ENCODE peak calls at places on chromosomes 3 and 15, in eight cellular contexts. X is aorta; K is foreskin keratinocyte; N is Right ventricle myocardium inferior; P is HepG2; I is stimulated activated naive CD8-positive, alpha-beta T cell treated with anti-CD3 and anti-CD28 coated beads, Interleukin-15, amount 100 ng/mL, for 72 hours; E is CD8-positive, alpha-beta T cell; O is naive thymus-derived CD8-positive, alpha-beta T cell. Z is an unnamed sample.

GRCh38 chr3:15241341-15241740 is 35.3 kb downstream of the CAPN7 start:
- ATAC-seq in X (no peak), K (no peak), N (no peak), P (peak), I (no peak), E (peak), O (peak), Z (no peak)

GRCh38 chr3:128253150-128253549 is 99.9 kb downstream of the EEFSEC start:
- ATAC-seq in X (no peak), K (no peak), N (peak), P (no peak), I (no peak), E (no peak), O (no peak), Z (no peak)

GRCh38 chr3:24548278-24548677 is 53.6 kb upstream of the THRB start:
- ATAC-seq in X (no peak), K (no peak), N (no peak), P (no peak), I (no peak), E (no peak), O (no peak), Z (no peak)

GRCh38 chr15:93497256-93497655 is 408.2 kb upstream of the RGMA start:
- ATAC-seq in X (no peak), K (peak), N (no peak), P (no peak), I (no peak), E (no peak), O (no peak), Z (no peak)

GRCh38 chr15:88940110-88940675 is 27.0 kb upstream of the MFGE8 start:
- ATAC-seq in X (no peak), K (no peak), N (no peak), P (no peak), I (no peak), E (no peak), O (no peak), Z (no peak)

GRCh38 chr3:12139111-12139511 is 19.6 kb downstream of the TIMP4 start:
- ATAC-seq in X (peak), K (peak), N (peak), P (peak), I (peak), E (no peak), O (no peak), Z (peak)

GRCh38 chr3:27939940-27940339 is 217.8 kb upstream of the EOMES start:
- ATAC-seq in X (no peak), K (peak), N (no peak), P (peak), I (no peak), E (no peak), O (no peak), Z (no peak)

GRCh38 chr15:51212909-51213308 is 118.2 kb upstream of the TNFAIP8L3 start:
- ATAC-seq in X (no peak), K (no peak), N (no peak), P (no peak), I (no peak), E (no peak), O (no peak), Z (no peak)

GRCh38 chr3:155846119-155846518 is 8.1 kb downstream of the SLC33A1 start:
- ATAC-seq in X (no peak), K (no peak), N (no peak), P (no peak), I (no peak), E (no peak), O (no peak), Z (no peak)

GRCh38 chr3:16264174-16264707 is 502 bp downstream of the DPH3 start:
- ATAC-seq in X (no peak), K (no peak), N (no peak), P (peak), I (peak), E (no peak), O (peak), Z (no peak)

GRCh38 chr15:62925875-62926274 is 116.7 kb upstream of the TPM1 start:
- ATAC-seq in X (no peak), K (no peak), N (no peak), P (no peak), I (no peak), E (no peak), O (no peak), Z (no peak)

GRCh38 chr15:71649894-71650293 is 160.5 kb upstream of the NR2E3 start:
- ATAC-seq in X (no peak), K (peak), N (no peak), P (no peak), I (no peak), E (no peak), O (no peak), Z (no peak)

Z was measured in gastroesophageal sphincter.